ENCODE peak calls at places on chromosomes 12 and 14, in four cellular contexts. A is HepG2, Q is GM12878, L is SK-N-SH. K is an unnamed sample.

GRCh38 chr14:50156111-50156510 is 39.7 kb upstream of the VCPKMT start:
- DNase-seq in Q (no peak), L (no peak), A (no peak), K (no peak)

GRCh38 chr12:42469355-42470006 is 120.1 kb downstream of the PRICKLE1 start:
- DNase-seq in A (no peak), L (no peak), Q (peak), K (no peak)

GRCh38 chr12:72141381-72141780 is 130.8 kb upstream of the TRHDE start:
- DNase-seq in L (peak), Q (peak), A (peak), K (peak)

GRCh38 chr12:108473400-108474055 is 41.5 kb upstream of the FICD start:
- DNase-seq in A (no peak), Q (no peak), L (no peak), K (no peak)

GRCh38 chr14:54299393-54300363 is 97.1 kb upstream of the CDKN3 start:
- DNase-seq in A (peak), Q (no peak), L (peak), K (no peak)

GRCh38 chr12:87383705-87384104 is 645.5 kb downstream of the C12orf50 start:
- DNase-seq in L (no peak), Q (no peak), A (no peak), K (no peak)

GRCh38 chr14:23528555-23528954 is 23.0 kb downstream of the ZFHX2 start:
- DNase-seq in L (peak), Q (no peak), A (no peak), K (no peak)

GRCh38 chr14:95305145-95305544 is 14.6 kb downstream of the CLMN start:
- DNase-seq in A (no peak), Q (no peak), L (no peak), K (no peak)

GRCh38 chr12:110657747-110658146 is 31.2 kb downstream of the HVCN1 start:
- DNase-seq in A (peak), Q (no peak), L (no peak), K (no peak)

GRCh38 chr14:77305696-77306095 is 15.0 kb downstream of the POMT2 start:
- DNase-seq in A (no peak), L (no peak), Q (no peak), K (no peak)

GRCh38 chr14:23078692-23079116 is 16.2 kb downstream of the ACIN1 start:
- DNase-seq in Q (no peak), A (peak), L (no peak), K (peak)

GRCh38 chr12:19186722-19187661 is 57.5 kb downstream of the PLEKHA5 start:
- DNase-seq in L (peak), Q (no peak), A (peak), K (peak)

GRCh38 chr12:40622246-40622838 is 69.9 kb upstream of the CNTN1 start:
- DNase-seq in A (peak), Q (no peak), L (peak), K (peak)

GRCh38 chr12:94599189-94599588 is 51.2 kb downstream of the TMCC3 start:
- DNase-seq in Q (no peak), A (no peak), L (no peak), K (no peak)

GRCh38 chr14:30333934-30334333 is 225.0 kb upstream of the G2E3 start:
- DNase-seq in A (no peak), L (no peak), Q (no peak), K (no peak)

GRCh38 chr14:21924479-21924878 is 250.9 kb upstream of the OR4E1 start:
- DNase-seq in Q (peak), A (no peak), L (no peak), K (no peak)

GRCh38 chr14:105582639-105583038 is 56.3 kb downstream of the TMEM121 start:
- DNase-seq in A (peak), Q (no peak), L (no peak), K (no peak)

GRCh38 chr12:122421263-122421814 is 1.1 kb downstream of the CLIP1 start:
- DNase-seq in Q (no peak), L (peak), A (peak), K (peak)

GRCh38 chr12:93888964-93889363 is 211.8 kb downstream of the CRADD start:
- DNase-seq in L (peak), A (no peak), Q (no peak), K (no peak)

GRCh38 chr12:86666311-86666710 is 410.1 kb upstream of the MGAT4C start:
- DNase-seq in A (no peak), Q (no peak), L (no peak), K (no peak)

GRCh38 chr14:101178184-101179072 is 274.9 kb upstream of the RTL1 start:
- DNase-seq in A (no peak), L (no peak), Q (no peak), K (no peak)

GRCh38 chr12:13210543-13211190 is 14.1 kb downstream of the EMP1 start:
- DNase-seq in L (no peak), A (no peak), Q (no peak), K (no peak)

GRCh38 chr14:32004300-32004699 is 72.8 kb upstream of the ARHGAP5 start:
- DNase-seq in L (no peak), A (peak), Q (no peak), K (no peak)

GRCh38 chr12:38201461-38202276 is 114.9 kb upstream of the ALG10B start:
- DNase-seq in Q (no peak), A (no peak), L (no peak), K (no peak)

GRCh38 chr12:16187684-16188083 is 89.8 kb downstream of the SLC15A5 start:
- DNase-seq in L (no peak), Q (no peak), A (no peak), K (no peak)

GRCh38 chr12:100184549-100184948 is 16.1 kb upstream of the ACTR6 start:
- DNase-seq in Q (no peak), A (peak), L (no peak), K (no peak)

GRCh38 chr14:100149789-100150611 is 9.4 kb downstream of the DEGS2 start:
- DNase-seq in L (peak), Q (no peak), A (no peak), K (no peak)

GRCh38 chr14:99393059-99393655 is 87.5 kb downstream of the SETD3 start:
- DNase-seq in L (peak), A (peak), Q (no peak), K (peak)

GRCh38 chr12:25552681-25553080 is 402 bp downstream of the LMNTD1 start:
- DNase-seq in Q (no peak), A (no peak), L (no peak), K (no peak)

GRCh38 chr12:123445388-123446344 is 9.2 kb upstream of the RILPL2 start:
- DNase-seq in L (no peak), A (no peak), Q (no peak), K (no peak)

GRCh38 chr14:30450620-30451019 is 108.3 kb upstream of the G2E3 start:
- DNase-seq in L (no peak), A (no peak), Q (no peak), K (no peak)

GRCh38 chr12:1346126-1346525 is 248.3 kb downstream of the FBXL14 start:
- DNase-seq in A (no peak), L (no peak), Q (no peak), K (no peak)

GRCh38 chr14:61581955-61582615 is 113.2 kb upstream of the HIF1A start:
- DNase-seq in A (no peak), Q (no peak), L (no peak), K (no peak)

GRCh38 chr12:131916306-131917138 is 12.6 kb upstream of the PUS1 start:
- DNase-seq in A (no peak), L (no peak), Q (no peak), K (peak)

GRCh38 chr12:120960657-120961056 is 17.7 kb upstream of the HNF1A start:
- DNase-seq in L (no peak), A (no peak), Q (no peak), K (no peak)

GRCh38 chr12:71269199-71269598 is 111.4 kb upstream of the TSPAN8 start:
- DNase-seq in L (no peak), A (no peak), Q (no peak), K (no peak)

GRCh38 chr14:56137842-56138241 is 19.6 kb downstream of the PELI2 start:
- DNase-seq in Q (no peak), L (no peak), A (no peak), K (no peak)

GRCh38 chr14:94764573-94764972 is 5.3 kb downstream of the GSC start:
- DNase-seq in L (no peak), A (no peak), Q (no peak), K (no peak)

DNA sequence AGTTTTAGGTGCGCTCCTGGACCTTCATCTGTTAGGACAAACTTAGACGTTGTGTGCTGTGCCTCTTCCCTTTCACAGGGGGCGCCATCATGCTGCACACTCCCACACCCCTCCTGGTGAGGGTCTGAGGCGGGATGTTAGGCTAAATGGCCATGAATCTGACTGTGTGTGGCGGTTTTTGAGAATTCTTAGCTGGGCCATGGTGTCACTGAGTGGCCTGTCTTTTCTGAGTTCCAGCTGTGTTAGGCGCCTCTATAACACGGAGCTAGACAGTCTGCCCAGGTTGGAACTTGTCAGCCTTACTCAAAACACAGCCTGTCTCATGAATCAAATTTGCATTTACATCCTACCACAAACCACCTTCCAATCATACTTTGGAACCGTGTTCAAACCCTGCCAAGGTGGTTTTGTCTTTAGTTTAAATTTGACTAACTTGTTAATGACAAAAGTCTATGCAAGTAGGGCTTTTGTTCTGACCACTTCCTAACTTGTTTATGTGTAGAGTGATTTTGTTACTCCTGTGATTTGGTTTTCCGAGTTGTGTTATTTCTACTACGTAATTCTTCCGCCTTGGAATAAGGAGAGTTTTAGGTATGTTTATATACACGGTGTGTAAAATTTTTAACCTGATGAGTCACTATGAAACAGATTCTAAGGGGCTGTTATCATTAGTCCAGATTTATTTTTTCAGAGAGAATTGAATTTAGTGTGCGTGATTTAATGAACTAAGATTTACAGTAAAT is 19.6 kb downstream of the ACVR1B start:
- DNase-seq in A (peak), L (peak), Q (peak), K (peak)
- TF ChIP-seq MXI1 in A (no peak), L (no peak), Q (no peak), K (no peak)

GRCh38 chr14:64220056-64220455 is 74.1 kb downstream of the ESR2 start:
- DNase-seq in Q (no peak), L (no peak), A (no peak), K (no peak)

GRCh38 chr14:64218344-64219240 is 75.6 kb downstream of the ESR2 start:
- DNase-seq in Q (no peak), L (peak), A (no peak), K (no peak)

GRCh38 chr14:64217318-64217717 is 76.9 kb downstream of the ESR2 start:
- DNase-seq in A (no peak), L (peak), Q (no peak), K (no peak)

GRCh38 chr14:64215978-64216377 is 78.2 kb downstream of the ESR2 start:
- DNase-seq in L (no peak), Q (no peak), A (no peak), K (no peak)

GRCh38 chr14:64217747-64218146 is 76.4 kb downstream of the ESR2 start:
- DNase-seq in L (peak), A (no peak), Q (no peak), K (no peak)
- TF ChIP-seq REST in L (no peak), A (no peak), Q (no peak), K (no peak)

DNA sequence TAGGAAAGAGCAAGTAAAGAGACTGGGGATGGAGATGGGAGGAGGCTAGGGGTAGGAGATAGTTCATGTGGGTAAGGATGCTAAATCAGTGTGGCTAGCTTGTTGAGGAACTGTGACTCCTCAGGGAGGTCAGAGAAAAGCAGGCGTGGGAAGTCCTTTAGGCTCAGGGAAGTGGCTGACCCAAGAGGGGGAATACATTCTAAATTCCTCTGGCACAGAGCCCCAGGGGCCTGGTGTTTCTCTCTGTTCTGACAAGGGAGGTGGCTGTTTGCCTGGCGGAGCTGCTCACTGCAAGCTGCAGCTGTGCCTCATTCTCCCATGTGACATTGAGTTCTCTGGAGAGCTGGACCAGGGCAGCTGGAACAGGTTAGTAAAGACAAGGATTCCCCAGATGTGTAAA is 152.2 kb upstream of the SLC38A2 start:
- DNase-seq in Q (no peak), A (no peak), L (peak), K (no peak)
- TF ChIP-seq MXI1 in Q (no peak), A (no peak), L (no peak), K (no peak)

DNA sequence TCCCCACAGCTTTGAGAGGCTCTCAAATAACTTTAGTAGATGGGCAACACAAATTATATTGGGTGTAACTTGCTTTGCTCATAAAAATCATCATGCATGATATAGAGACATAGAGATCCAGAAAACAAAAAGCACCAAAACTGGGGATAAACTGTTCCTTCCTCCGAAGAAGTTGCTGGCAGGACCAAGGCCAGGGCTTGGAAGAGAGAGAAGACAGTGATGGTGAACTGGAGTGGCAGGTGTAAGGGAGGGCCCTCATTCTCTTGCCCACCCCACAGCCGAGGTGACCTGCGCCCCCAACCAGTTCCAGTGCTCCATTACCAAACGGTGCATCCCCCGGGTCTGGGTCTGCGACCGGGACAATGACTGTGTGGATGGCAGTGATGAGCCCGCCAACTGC is 15.4 kb upstream of the NXPH4 start:
- DNase-seq in Q (no peak), A (no peak), L (no peak), K (no peak)
- TF ChIP-seq REST in Q (no peak), A (no peak), L (no peak), K (no peak)

GRCh38 chr14:104131968-104132732 is 6.2 kb upstream of the KIF26A start:
- DNase-seq in Q (no peak), A (no peak), L (no peak), K (no peak)
- TF ChIP-seq MXI1 in Q (no peak), A (no peak), L (no peak), K (no peak)